ENCODE peak calls at places on chromosomes 11 and 22, in six cellular contexts. Z, J, N, P, F and H are unnamed samples.

GRCh38 chr11:10038916-10039315 is 255.1 kb downstream of the SBF2 start:
- DNase-seq in Z (peak; percentile 39), J (no peak), N (no peak), P (no peak), F (no peak), H (no peak)

GRCh38 chr11:57321388-57321995 is 3.3 kb downstream of the TNKS1BP1 start:
- DNase-seq in Z (no peak), J (no peak), N (no peak), P (no peak), F (peak; percentile 63), H (no peak)

GRCh38 chr11:120606116-120607010 is 94.8 kb downstream of the GRIK4 start:
- DNase-seq in Z (no peak), J (no peak), N (no peak), P (no peak), F (peak; percentile 11), H (no peak)

GRCh38 chr11:11263238-11264030 is 89.6 kb downstream of the CSNK2A3 start:
- DNase-seq in Z (peak; percentile 7), J (no peak), N (peak; percentile 17), P (no peak), F (peak; percentile 59), H (no peak)

GRCh38 chr11:74942073-74942750 is 6.7 kb downstream of the XRRA1 start:
- DNase-seq in Z (no peak), J (no peak), N (no peak), P (no peak), F (no peak), H (no peak)

GRCh38 chr22:41561335-41561734 is 525 bp downstream of the CSDC2 start:
- DNase-seq in Z (no peak), J (peak; percentile 42), N (no peak), P (no peak), F (no peak), H (peak; percentile 46)

GRCh38 chr11:30581646-30582045 is 4.5 kb downstream of the MPPED2 start:
- DNase-seq in Z (no peak), J (no peak), N (no peak), P (no peak), F (no peak), H (no peak)

GRCh38 chr11:69073445-69073844 is 24.7 kb downstream of the TPCN2 start:
- DNase-seq in Z (no peak), J (no peak), N (no peak), P (no peak), F (no peak), H (no peak)

GRCh38 chr11:116563028-116563712 is 209.6 kb downstream of the BUD13 start:
- DNase-seq in Z (peak; percentile 21), J (peak; percentile 44), N (no peak), P (no peak), F (no peak), H (no peak)

GRCh38 chr11:34505874-34506273 is 7.7 kb downstream of the ELF5 start:
- DNase-seq in Z (no peak), J (no peak), N (no peak), P (no peak), F (no peak), H (no peak)

GRCh38 chr11:2305140-2305861 is 3.5 kb downstream of the TSPAN32 start:
- DNase-seq in Z (peak; percentile 58), J (peak; percentile 59), N (peak; percentile 73), P (peak; percentile 53), F (peak; percentile 92), H (peak; percentile 78)

GRCh38 chr11:115990004-115990447 is 485.8 kb upstream of the CADM1 start:
- DNase-seq in Z (no peak), J (no peak), N (peak; percentile 46), P (no peak), F (no peak), H (peak; percentile 56)

GRCh38 chr11:31958086-31958735 is 132.7 kb upstream of the RCN1 start:
- DNase-seq in Z (peak; percentile 29), J (peak; percentile 43), N (peak; percentile 79), P (peak; percentile 35), F (peak; percentile 77), H (peak; percentile 60)

GRCh38 chr22:38862375-38863329 is 9.4 kb downstream of the CBX6 start:
- DNase-seq in Z (no peak), J (no peak), N (no peak), P (no peak), F (peak; percentile 73), H (no peak)

GRCh38 chr11:3196161-3197043 is 22.2 kb downstream of the MRGPRG start:
- DNase-seq in Z (no peak), J (no peak), N (no peak), P (no peak), F (peak; percentile 34), H (peak; percentile 67)

GRCh38 chr11:108947654-108948570 is 283.0 kb downstream of the DDX10 start:
- DNase-seq in Z (peak; percentile 80), J (no peak), N (no peak), P (peak; percentile 77), F (no peak), H (no peak)

GRCh38 chr11:61974766-61975631 is 7.6 kb upstream of the FTH1 start:
- DNase-seq in Z (no peak), J (no peak), N (no peak), P (no peak), F (no peak), H (no peak)

GRCh38 chr11:8250981-8251620 is 12.6 kb downstream of the LMO1 start:
- DNase-seq in Z (no peak), J (no peak), N (no peak), P (no peak), F (peak; percentile 35), H (no peak)

GRCh38 chr11:2166091-2166851 is 5.3 kb upstream of the INS start:
- DNase-seq in Z (no peak), J (no peak), N (peak; percentile 11), P (no peak), F (no peak), H (no peak)

GRCh38 chr22:37529652-37530345 is 10.6 kb upstream of the CARD10 start:
- DNase-seq in Z (no peak), J (no peak), N (peak; percentile 58), P (no peak), F (no peak), H (no peak)

GRCh38 chr22:19990609-19991394 is 25.8 kb downstream of the ARVCF start:
- DNase-seq in Z (no peak), J (no peak), N (no peak), P (no peak), F (peak; percentile 46), H (no peak)

GRCh38 chr22:24176630-24177029 is 4.7 kb upstream of the SUSD2 start:
- DNase-seq in Z (no peak), J (no peak), N (no peak), P (no peak), F (no peak), H (no peak)

GRCh38 chr11:83573097-83573496 is 286.9 kb upstream of the CCDC90B start:
- DNase-seq in Z (peak; percentile 77), J (no peak), N (no peak), P (peak; percentile 34), F (no peak), H (no peak)

GRCh38 chr11:84993386-84993785 is 633.8 kb downstream of the DLG2 start:
- DNase-seq in Z (no peak), J (no peak), N (peak; percentile 27), P (no peak), F (no peak), H (peak; percentile 27)
- TF ChIP-seq CTCF in Z (peak; percentile 24), J (peak; percentile 25), N (peak; percentile 38), P (no peak), F (no peak), H (peak; percentile 57)

GRCh38 chr11:66905631-66906030 is 48.8 kb downstream of the LRFN4 start:
- DNase-seq in Z (no peak), J (no peak), N (no peak), P (no peak), F (no peak), H (no peak)
- TF ChIP-seq CTCF in Z (no peak), J (no peak), N (no peak), P (no peak), F (no peak), H (no peak)

GRCh38 chr22:18114976-18115652 is 4.5 kb downstream of the TUBA8 start:
- DNase-seq in Z (no peak), J (no peak), N (no peak), P (no peak), F (no peak), H (no peak)

GRCh38 chr22:18113680-18114394 is 3.2 kb downstream of the TUBA8 start:
- DNase-seq in Z (no peak), J (no peak), N (peak; percentile 23), P (no peak), F (no peak), H (no peak)

GRCh38 chr22:18114495-18114894 is 3.9 kb downstream of the TUBA8 start:
- DNase-seq in Z (no peak), J (no peak), N (no peak), P (no peak), F (no peak), H (no peak)

GRCh38 chr22:18116634-18117033 is 6.0 kb downstream of the TUBA8 start:
- DNase-seq in Z (no peak), J (no peak), N (no peak), P (no peak), F (peak; percentile 82), H (no peak)

GRCh38 chr22:18115844-18116480 is 5.4 kb downstream of the TUBA8 start:
- DNase-seq in Z (no peak), J (no peak), N (no peak), P (no peak), F (peak; percentile 76), H (no peak)
- TF ChIP-seq CTCF in Z (no peak), J (no peak), N (no peak), P (no peak), F (no peak), H (no peak)

DNA sequence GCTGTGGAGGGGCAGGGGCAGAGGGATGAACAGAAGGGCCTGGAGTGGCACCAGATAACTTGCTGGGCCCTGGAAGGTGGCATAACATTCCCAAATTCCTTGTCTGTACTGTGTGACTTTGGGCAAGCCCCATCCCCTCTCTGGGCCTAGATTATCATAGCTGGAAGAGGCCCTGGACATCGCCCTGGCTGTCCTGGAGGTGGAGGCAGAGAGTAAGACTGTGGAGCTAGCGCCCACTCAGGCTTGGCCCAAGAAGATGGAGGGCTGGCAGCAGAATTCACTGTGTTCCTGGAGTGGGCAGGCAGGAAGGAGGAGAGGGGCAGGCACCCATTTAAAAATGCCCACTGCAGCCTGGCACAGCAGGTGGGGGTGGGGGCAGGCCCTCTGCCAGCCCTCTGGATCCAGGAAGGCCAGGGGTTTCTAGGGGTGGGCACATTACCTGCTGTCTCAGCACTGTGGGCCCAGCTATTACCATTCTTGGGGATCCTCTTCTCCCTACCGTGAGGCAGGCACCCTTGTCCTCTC is 22.6 kb downstream of the ARHGEF17 start:
- DNase-seq in Z (peak; percentile 61), J (no peak), N (no peak), P (no peak), F (peak; percentile 36), H (peak; percentile 67)
- TF ChIP-seq CTCF in Z (peak; percentile 62), J (peak; percentile 73), N (no peak), P (no peak), F (no peak), H (peak; percentile 61)

DNA sequence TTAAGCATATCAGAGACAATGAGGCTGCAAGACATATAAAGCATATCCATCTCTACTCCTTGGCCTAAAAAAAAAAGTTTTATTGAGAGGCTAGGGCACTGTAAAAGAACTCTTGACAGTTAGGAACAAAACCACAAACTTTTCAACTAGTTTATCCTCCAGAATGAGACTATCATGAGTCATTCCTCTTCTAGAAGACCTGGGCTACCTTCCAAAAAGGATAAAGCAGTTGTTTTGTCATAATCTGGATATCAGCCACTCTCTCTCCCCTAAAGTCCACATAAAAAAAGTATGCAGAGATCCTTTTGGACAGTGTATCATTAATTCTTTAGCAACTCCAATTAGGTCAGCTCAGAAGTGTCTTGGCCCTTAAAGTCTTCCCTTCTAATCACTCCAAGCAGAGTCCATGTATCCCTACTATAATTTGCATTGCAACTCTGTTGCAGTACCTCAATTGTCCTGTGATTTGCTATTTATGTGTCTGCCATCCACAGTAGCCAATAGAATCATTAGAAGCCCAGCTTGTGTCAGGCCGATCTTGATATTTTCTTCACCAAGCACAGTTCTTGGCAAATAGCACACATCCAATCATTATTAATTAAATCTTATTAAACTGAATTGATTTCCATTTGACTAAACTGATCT is 10.4 kb downstream of the OR51T1 start:
- DNase-seq in Z (peak; percentile 93), J (peak; percentile 94), N (no peak), P (peak; percentile 34), F (no peak), H (no peak)
- TF ChIP-seq CTCF in Z (no peak), J (peak; percentile 30), N (no peak), P (no peak), F (no peak), H (no peak)